ENCODE peak calls at places on chromosomes 2 and 18, in eight cellular contexts. Q is amniotic epithelial cell, R is endothelial cell of umbilical vein, X is brain microvascular endothelial cell, D is right cardiac atrium, T is activated gamma-delta T cell treated with Interleukin-2 at 50 U/mL for 16 hours, O is adrenal gland, L is MV-4-11. U is an unnamed sample.

GRCh38 chr2:64462940-64463339 is 9.0 kb downstream of the LGALSL start:
- DNase-seq in Q (peak), R (no peak), X (no peak), D (no peak), T (no peak), O (no peak), L (no peak), U (no peak)

GRCh38 chr2:118148809-118149208 is 60.5 kb downstream of the INSIG2 start:
- DNase-seq in Q (no peak), R (peak), X (no peak), D (no peak), T (no peak), O (no peak), L (no peak), U (no peak)

GRCh38 chr2:218002792-218003191 is at the start of gene TNS1:
- DNase-seq in Q (no peak), R (no peak), X (no peak), D (peak), T (no peak), O (peak), L (no peak), U (no peak)

GRCh38 chr18:25109484-25109883 is 242.5 kb downstream of the ZNF521 start:
- DNase-seq in Q (no peak), R (no peak), X (peak), D (no peak), T (no peak), O (no peak), L (no peak), U (no peak)

GRCh38 chr2:831225-831536 is 119.5 kb upstream of the SNTG2 start:
- DNase-seq in Q (no peak), R (no peak), X (no peak), D (no peak), T (no peak), O (no peak), L (no peak), U (no peak)

GRCh38 chr2:98444436-98445166 is at the start of gene INPP4A:
- DNase-seq in Q (peak), R (peak), X (no peak), D (peak), T (peak), O (peak), L (peak), U (peak)

GRCh38 chr18:56650056-56650455 is 1.1 kb upstream of the WDR7 start:
- DNase-seq in Q (peak), R (no peak), X (no peak), D (no peak), T (no peak), O (no peak), L (no peak), U (no peak)

GRCh38 chr2:37771600-37772088 is 100.2 kb upstream of the CDC42EP3 start:
- DNase-seq in Q (peak), R (no peak), X (peak), D (no peak), T (no peak), O (no peak), L (no peak), U (peak)

GRCh38 chr2:7649461-7650228 is 732.4 kb downstream of the RNF144A start:
- DNase-seq in Q (no peak), R (no peak), X (no peak), D (no peak), T (peak), O (no peak), L (no peak), U (no peak)

GRCh38 chr18:56469582-56469981 is 168.8 kb downstream of the TXNL1 start:
- DNase-seq in Q (no peak), R (no peak), X (no peak), D (no peak), T (no peak), O (no peak), L (no peak), U (no peak)

GRCh38 chr2:224016963-224017362 is 22.1 kb downstream of the SERPINE2 start:
- DNase-seq in Q (no peak), R (no peak), X (no peak), D (no peak), T (no peak), O (no peak), L (no peak), U (no peak)

GRCh38 chr2:169393068-169393590 is 30.8 kb upstream of the LRP2 start:
- DNase-seq in Q (no peak), R (no peak), X (no peak), D (no peak), T (no peak), O (no peak), L (no peak), U (no peak)

GRCh38 chr18:8478166-8478967 is 130.9 kb upstream of the RAB12 start:
- DNase-seq in Q (peak), R (peak), X (peak), D (peak), T (peak), O (peak), L (peak), U (peak)

GRCh38 chr2:231708773-231709635 is 679 bp downstream of the PTMA start:
- DNase-seq in Q (no peak), R (peak), X (peak), D (peak), T (peak), O (peak), L (no peak), U (no peak)

GRCh38 chr2:113700186-113700841 is 56.1 kb downstream of the SLC35F5 start:
- DNase-seq in Q (peak), R (no peak), X (no peak), D (no peak), T (peak), O (peak), L (peak), U (peak)

GRCh38 chr2:46381263-46381849 is 84.1 kb downstream of the EPAS1 start:
- DNase-seq in Q (peak), R (no peak), X (no peak), D (peak), T (no peak), O (no peak), L (peak), U (no peak)

GRCh38 chr18:67651438-67651837 is 134.9 kb upstream of the DSEL start:
- DNase-seq in Q (no peak), R (no peak), X (no peak), D (peak), T (no peak), O (no peak), L (no peak), U (no peak)

GRCh38 chr2:161161074-161161577 is 898 bp downstream of the TANK start:
- DNase-seq in Q (no peak), R (no peak), X (no peak), D (no peak), T (no peak), O (no peak), L (peak), U (no peak)

U was measured in Ammon's horn.